ENCODE peak calls at places on chromosomes 13 and 19, in eight cellular contexts. Z is OCI-LY7, K is brain microvascular endothelial cell, W is thoracic aorta, G is Peyer's patch, U is bronchial epithelial cell, H is AG04450, X is HCT116. C is an unnamed sample.

GRCh38 chr19:996051-996838 is 4.0 kb upstream of the GRIN3B start:
- DNase-seq in U (peak; percentile 54), X (no peak), K (peak; percentile 45), H (no peak), Z (no peak), G (peak; percentile 63), W (no peak), C (no peak)

GRCh38 chr19:6227941-6228325 is 51.8 kb downstream of the MLLT1 start:
- DNase-seq in Z (no peak), U (no peak), W (no peak), G (no peak), X (no peak), K (no peak), H (no peak), C (no peak)

GRCh38 chr19:38720559-38721236 is 23.6 kb downstream of the CAPN12 start:
- DNase-seq in G (no peak), H (no peak), K (no peak), U (no peak), Z (no peak), X (no peak), W (no peak), C (no peak)

GRCh38 chr13:60619461-60619860 is 222.4 kb downstream of the TDRD3 start:
- DNase-seq in Z (no peak), K (no peak), X (no peak), G (no peak), W (no peak), H (no peak), U (no peak), C (no peak)

GRCh38 chr19:6717036-6717435 is 3.4 kb downstream of the C3 start:
- DNase-seq in H (no peak), W (no peak), X (no peak), U (no peak), K (no peak), G (no peak), Z (no peak), C (no peak)

GRCh38 chr13:103140001-103140671 is 73.9 kb upstream of the SLC10A2 start:
- DNase-seq in Z (peak; percentile 72), X (peak; percentile 16), U (peak; percentile 43), W (no peak), K (peak; percentile 33), H (no peak), G (no peak), C (no peak)

GRCh38 chr13:94435604-94436226 is 43.8 kb downstream of the DCT start:
- DNase-seq in U (peak; percentile 63), G (no peak), H (peak; percentile 11), Z (peak; percentile 53), W (no peak), X (peak; percentile 34), K (no peak), C (peak; percentile 55)

GRCh38 chr13:67023088-67023893 is 206.8 kb downstream of the PCDH9 start:
- DNase-seq in W (no peak), U (peak; percentile 77), H (peak; percentile 45), G (no peak), Z (peak; percentile 37), K (peak; percentile 89), X (no peak), C (peak; percentile 99)

GRCh38 chr13:60583196-60583908 is 186.3 kb downstream of the TDRD3 start:
- DNase-seq in X (no peak), H (no peak), U (no peak), W (no peak), Z (no peak), K (peak; percentile 41), G (no peak), C (peak; percentile 74)

GRCh38 chr13:28558567-28558966 is 63.6 kb upstream of the FLT1 start:
- DNase-seq in U (no peak), K (peak; percentile 45), X (no peak), W (no peak), G (no peak), H (no peak), Z (no peak), C (no peak)

GRCh38 chr19:47019431-47020041 is at the start of gene NPAS1:
- DNase-seq in X (no peak), H (no peak), K (no peak), W (no peak), Z (no peak), U (no peak), G (no peak), C (no peak)
- TF ChIP-seq CTCF in X (no peak), H (no peak), K (no peak), W (no peak), Z (no peak), U (no peak), G (no peak), C (no peak)

DNA sequence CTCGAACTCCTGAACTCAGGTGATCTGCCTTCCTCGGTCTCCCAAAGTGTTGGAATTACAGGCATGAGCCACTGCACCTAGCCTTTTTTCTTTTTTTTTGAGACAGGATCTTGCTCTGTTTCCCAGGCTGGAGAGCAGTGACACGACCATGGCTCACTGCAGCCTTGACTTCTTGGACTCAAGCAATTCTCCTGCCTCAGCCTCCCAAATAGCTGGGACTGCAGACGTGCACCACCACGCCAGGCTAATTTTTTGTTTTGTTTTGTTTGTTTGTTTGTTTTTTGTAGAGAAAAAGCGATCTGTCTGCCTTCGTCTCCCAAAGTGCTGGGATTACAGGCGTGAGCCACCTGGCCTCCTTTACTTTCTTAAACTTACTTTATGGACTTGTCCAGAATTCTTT is 6.5 kb upstream of the SIN3B start:
- DNase-seq in Z (no peak), G (no peak), K (no peak), X (peak; percentile 21), W (no peak), U (no peak), H (no peak), C (no peak)
- H3K4me3 ChIP-seq in Z (no peak overlapping the region), G (no peak overlapping the region), K (no peak overlapping the region), X (peak overlapping the region; percentile 36), W (no peak overlapping the region), U (no peak overlapping the region), H (no peak overlapping the region), C (no peak overlapping the region)

DNA sequence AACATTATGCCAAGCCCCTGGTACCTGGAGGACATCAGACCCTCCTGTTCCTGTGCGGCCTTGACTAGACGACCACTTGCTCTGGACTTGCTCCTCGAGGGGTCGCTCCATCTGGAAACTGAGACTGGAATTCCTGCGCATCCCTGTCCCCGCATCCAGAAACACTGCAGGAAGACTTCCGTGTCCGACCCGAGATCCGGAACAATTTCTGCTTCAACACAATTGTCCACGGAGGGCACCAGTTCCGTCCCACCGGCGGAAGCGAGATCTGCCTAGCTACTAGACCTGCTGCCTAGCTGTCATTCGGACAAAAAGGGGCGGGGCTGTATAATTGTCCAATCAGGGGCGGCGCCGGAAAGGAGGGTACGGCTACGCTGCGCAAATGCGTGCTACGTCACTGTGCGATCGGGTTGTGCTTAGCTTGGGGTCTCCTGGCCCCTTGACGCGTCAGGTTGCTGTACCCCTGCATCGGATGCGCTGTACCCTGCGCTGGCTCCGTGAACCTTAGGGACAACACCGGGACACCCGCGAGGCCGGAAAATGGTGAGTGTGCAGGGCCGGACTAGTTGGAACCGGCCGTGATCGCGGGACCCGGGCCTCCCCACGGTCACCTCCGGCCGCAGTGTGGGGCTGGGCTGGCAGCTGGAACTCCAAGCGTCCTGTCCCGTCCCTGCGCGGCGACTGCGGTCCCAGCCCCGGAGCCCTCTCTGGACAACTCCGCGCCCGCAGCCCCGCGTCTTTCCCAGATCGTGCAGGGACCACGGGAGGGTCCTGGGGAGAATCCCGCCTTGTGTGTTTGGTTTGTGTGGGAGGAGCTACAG is at the start of the genes ZNF490 and ZNF791:
- DNase-seq in U (peak; percentile 88), W (peak; percentile 98), G (peak; percentile 100), X (peak; percentile 96), H (peak; percentile 93), K (peak; percentile 99), Z (peak; percentile 98), C (peak; percentile 94)
- TF ChIP-seq CTCF in U (no peak), W (no peak), G (peak; percentile 1), X (no peak), H (peak; percentile 8), K (peak; percentile 34), Z (peak; percentile 43), C (peak; percentile 18)

GRCh38 chr19:35032356-35032865 is 2.1 kb downstream of the SCN1B start:
- DNase-seq in Z (no peak), U (no peak), H (no peak), G (no peak), K (no peak), W (no peak), X (no peak), C (no peak)

GRCh38 chr19:35030257-35031071 is at the start of gene SCN1B:
- DNase-seq in H (no peak), W (no peak), G (no peak), K (peak; percentile 46), U (peak; percentile 30), Z (no peak), X (peak; percentile 22), C (no peak)

GRCh38 chr19:35031072-35031881 is 1.0 kb downstream of the SCN1B start:
- DNase-seq in G (no peak), U (no peak), H (no peak), K (no peak), X (no peak), W (no peak), Z (no peak), C (no peak)

GRCh38 chr19:35027851-35028599 is 2.2 kb upstream of the SCN1B start:
- DNase-seq in U (no peak), K (peak; percentile 29), G (no peak), W (no peak), X (no peak), Z (no peak), H (no peak), C (peak; percentile 65)

DNA sequence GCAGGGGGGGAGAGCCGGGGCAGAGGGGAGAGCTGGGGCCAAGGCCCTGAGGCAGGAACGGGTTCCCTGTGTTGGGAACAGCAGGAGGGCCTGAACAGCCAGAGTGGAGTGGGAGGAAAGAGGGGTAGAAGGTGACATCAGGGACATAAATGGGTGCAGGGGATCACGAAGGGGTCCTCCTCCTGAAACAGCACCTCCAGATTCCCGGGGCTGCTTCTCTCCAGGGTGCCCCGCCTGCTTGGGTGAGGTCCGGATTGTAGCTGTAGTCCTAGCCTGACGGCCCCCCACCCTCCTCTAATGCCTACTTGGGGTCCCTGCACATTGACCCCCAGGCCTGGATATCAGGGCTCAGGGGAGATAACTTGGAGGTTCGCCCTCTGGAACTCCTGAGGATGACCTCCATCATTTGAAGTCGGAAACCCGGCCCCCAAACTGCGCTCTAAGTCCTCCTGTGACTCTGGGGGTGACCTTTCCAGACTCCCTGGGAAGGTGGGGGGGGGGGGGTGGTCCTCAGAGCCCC is 473 bp upstream of the SCN1B start:
- DNase-seq in K (no peak), H (no peak), Z (no peak), U (no peak), G (no peak), X (no peak), W (no peak), C (no peak)
- H3K4me3 ChIP-seq in K (peak overlapping the region; percentile 32), H (peak overlapping the region; percentile 49), Z (no peak overlapping the region), U (peak overlapping the region; percentile 14), G (no peak overlapping the region), X (peak overlapping the region; percentile 56), W (peak overlapping the region; percentile 82), C (peak overlapping the region; percentile 32)

GRCh38 chr13:110812111-110812868 is 98.8 kb downstream of the ING1 start:
- DNase-seq in U (no peak), K (no peak), G (no peak), X (no peak), H (no peak), Z (no peak), W (no peak), C (no peak)
- TF ChIP-seq CTCF in U (no peak), K (peak; percentile 48), G (no peak), X (no peak), H (peak; percentile 35), Z (no peak), W (no peak), C (peak; percentile 10)

C was measured in astrocyte of the cerebellum.